ENCODE peak calls at places on chromosomes 6 and 20, in nine cellular contexts. R is upper lobe of right lung; J is neuronal stem cell; Y is upper lobe of left lung; B is GM23338; Q is effector memory CD4-positive, alpha-beta T cell; E is Karpas-422; Z is DND-41; W is IMR-90. V is an unnamed sample.

GRCh38 chr20:32452776-32453466 is 94.8 kb downstream of the ASXL1 start:
- DNase-seq in Z (no peak), W (no peak), Y (no peak), E (no peak), J (no peak), Q (no peak), B (no peak), R (peak), V (no peak)

GRCh38 chr20:35773154-35773751 is 1.4 kb downstream of the PHF20 start:
- DNase-seq in Y (no peak), W (peak), Q (peak), E (peak), J (no peak), B (peak), R (no peak), Z (peak), V (peak)

GRCh38 chr20:44601801-44602204 is 19.4 kb downstream of the PKIG start:
- DNase-seq in Z (no peak), J (no peak), E (no peak), Q (no peak), R (no peak), Y (no peak), B (no peak), W (peak), V (no peak)

GRCh38 chr6:140062042-140063041 is 687.9 kb upstream of the CITED2 start:
- DNase-seq in J (no peak), B (no peak), Z (no peak), Y (no peak), Q (no peak), E (no peak), W (peak), R (no peak), V (no peak)

GRCh38 chr6:28880894-28881780 is 42.6 kb downstream of the TRIM27 start:
- DNase-seq in Q (no peak), B (peak), E (peak), W (peak), J (peak), Y (no peak), Z (no peak), R (no peak), V (peak)

GRCh38 chr20:5654557-5654956 is 95.6 kb upstream of the SHLD1 start:
- DNase-seq in Q (no peak), E (no peak), R (no peak), Z (no peak), Y (no peak), J (no peak), B (no peak), W (peak), V (no peak)

GRCh38 chr6:34333858-34334257 is 58.6 kb downstream of the NUDT3 start:
- DNase-seq in E (no peak), J (no peak), Q (no peak), W (no peak), B (no peak), Y (no peak), R (no peak), Z (no peak), V (no peak)

GRCh38 chr6:137705166-137706064 is 161.6 kb upstream of the TNFAIP3 start:
- DNase-seq in Y (peak), Z (peak), E (peak), J (peak), Q (peak), R (peak), B (peak), W (peak), V (peak)

GRCh38 chr6:161369339-161369738 is 95.5 kb upstream of the AGPAT4 start:
- DNase-seq in J (no peak), W (peak), E (no peak), Z (no peak), B (peak), R (peak), Y (no peak), Q (no peak), V (no peak)

GRCh38 chr6:108560463-108561308 is at the start of gene FOXO3:
- DNase-seq in J (peak), Y (peak), Q (peak), Z (no peak), B (peak), R (peak), E (no peak), W (peak), V (peak)

GRCh38 chr6:84428300-84428907 is 201.0 kb upstream of the CEP162 start:
- DNase-seq in E (peak), Q (no peak), Y (no peak), B (peak), Z (peak), R (peak), J (peak), W (peak), V (no peak)

GRCh38 chr20:19308151-19308550 is 95.7 kb downstream of the SLC24A3 start:
- DNase-seq in J (no peak), Y (no peak), B (no peak), R (no peak), Z (no peak), E (no peak), W (no peak), Q (no peak), V (no peak)

GRCh38 chr20:7985916-7986315 is 33.6 kb downstream of the TMX4 start:
- DNase-seq in R (no peak), B (no peak), Y (no peak), Z (no peak), J (no peak), W (no peak), Q (no peak), E (no peak), V (no peak)

GRCh38 chr6:169780571-169781091 is 29.2 kb downstream of the ERMARD start:
- DNase-seq in J (no peak), Y (no peak), R (no peak), W (peak), B (no peak), Q (no peak), E (no peak), Z (no peak), V (no peak)

GRCh38 chr6:74073429-74073828 is 377.4 kb downstream of the CD109 start:
- DNase-seq in Z (no peak), Y (no peak), R (no peak), B (no peak), Q (no peak), W (peak), J (no peak), E (no peak), V (no peak)

GRCh38 chr6:110529355-110529754 is 52.9 kb upstream of the SLC22A16 start:
- DNase-seq in Q (no peak), R (no peak), W (peak), Z (no peak), E (no peak), J (no peak), Y (no peak), B (no peak), V (no peak)

GRCh38 chr20:23161244-23161875 is 75.2 kb upstream of the CD93 start:
- DNase-seq in E (peak), B (no peak), Z (no peak), R (no peak), Q (no peak), J (no peak), Y (peak), W (peak), V (no peak)

GRCh38 chr20:62652051-62652893 is 10.0 kb downstream of the SLCO4A1 start:
- DNase-seq in J (no peak), Y (peak), B (peak), Q (peak), W (peak), E (no peak), Z (no peak), R (peak), V (peak)

GRCh38 chr6:21759721-21760120 is 166.2 kb downstream of the SOX4 start:
- DNase-seq in J (no peak), E (no peak), Z (no peak), Y (no peak), R (no peak), W (no peak), Q (no peak), B (no peak), V (no peak)

GRCh38 chr6:163866192-163866591 is 451.7 kb downstream of the QKI start:
- DNase-seq in Y (peak), E (no peak), Q (no peak), Z (no peak), J (no peak), W (no peak), B (peak), R (no peak), V (no peak)

GRCh38 chr6:31652925-31653724 is 664 bp upstream of the BAG6 start:
- DNase-seq in Q (peak), E (peak), Z (peak), R (peak), Y (peak), B (peak), J (peak), W (no peak), V (peak)

GRCh38 chr6:95581073-95581472 is 3.7 kb downstream of the MANEA start:
- DNase-seq in Z (no peak), J (no peak), B (no peak), E (no peak), Q (no peak), R (no peak), Y (no peak), W (peak), V (no peak)

GRCh38 chr20:43722153-43722505 is 4.7 kb downstream of the GTSF1L start:
- DNase-seq in R (no peak), J (no peak), Y (no peak), W (no peak), Z (no peak), B (no peak), Q (no peak), E (no peak), V (peak)

GRCh38 chr20:18657575-18657974 is 69.7 kb downstream of the DTD1 start:
- DNase-seq in Q (no peak), W (peak), Y (no peak), J (no peak), E (no peak), Z (no peak), B (no peak), R (no peak), V (no peak)

GRCh38 chr6:30752164-30752927 is 8.0 kb upstream of the IER3 start:
- DNase-seq in W (peak), Y (peak), E (peak), R (peak), Z (no peak), J (no peak), Q (no peak), B (no peak), V (no peak)

GRCh38 chr6:20817806-20818320 is 283.6 kb downstream of the CDKAL1 start:
- DNase-seq in R (no peak), J (no peak), Q (no peak), Z (no peak), E (no peak), Y (no peak), W (peak), B (peak), V (no peak)

GRCh38 chr20:41017448-41018042 is 11.1 kb upstream of the TOP1 start:
- DNase-seq in Z (no peak), Y (no peak), J (no peak), E (no peak), B (no peak), R (no peak), Q (no peak), W (no peak), V (no peak)

GRCh38 chr20:22342410-22342809 is 242.0 kb downstream of the FOXA2 start:
- DNase-seq in J (no peak), Y (no peak), R (no peak), B (no peak), W (no peak), E (no peak), Z (no peak), Q (no peak), V (no peak)

GRCh38 chr6:116443105-116443504 is 18.1 kb upstream of the CALHM6 start:
- DNase-seq in J (no peak), W (no peak), Z (no peak), Q (no peak), R (no peak), E (no peak), B (no peak), Y (no peak), V (no peak)

GRCh38 chr6:3328145-3328544 is 69.4 kb downstream of the PSMG4 start:
- DNase-seq in R (no peak), Q (no peak), W (peak), J (no peak), Y (no peak), Z (no peak), E (no peak), B (no peak), V (no peak)

DNA sequence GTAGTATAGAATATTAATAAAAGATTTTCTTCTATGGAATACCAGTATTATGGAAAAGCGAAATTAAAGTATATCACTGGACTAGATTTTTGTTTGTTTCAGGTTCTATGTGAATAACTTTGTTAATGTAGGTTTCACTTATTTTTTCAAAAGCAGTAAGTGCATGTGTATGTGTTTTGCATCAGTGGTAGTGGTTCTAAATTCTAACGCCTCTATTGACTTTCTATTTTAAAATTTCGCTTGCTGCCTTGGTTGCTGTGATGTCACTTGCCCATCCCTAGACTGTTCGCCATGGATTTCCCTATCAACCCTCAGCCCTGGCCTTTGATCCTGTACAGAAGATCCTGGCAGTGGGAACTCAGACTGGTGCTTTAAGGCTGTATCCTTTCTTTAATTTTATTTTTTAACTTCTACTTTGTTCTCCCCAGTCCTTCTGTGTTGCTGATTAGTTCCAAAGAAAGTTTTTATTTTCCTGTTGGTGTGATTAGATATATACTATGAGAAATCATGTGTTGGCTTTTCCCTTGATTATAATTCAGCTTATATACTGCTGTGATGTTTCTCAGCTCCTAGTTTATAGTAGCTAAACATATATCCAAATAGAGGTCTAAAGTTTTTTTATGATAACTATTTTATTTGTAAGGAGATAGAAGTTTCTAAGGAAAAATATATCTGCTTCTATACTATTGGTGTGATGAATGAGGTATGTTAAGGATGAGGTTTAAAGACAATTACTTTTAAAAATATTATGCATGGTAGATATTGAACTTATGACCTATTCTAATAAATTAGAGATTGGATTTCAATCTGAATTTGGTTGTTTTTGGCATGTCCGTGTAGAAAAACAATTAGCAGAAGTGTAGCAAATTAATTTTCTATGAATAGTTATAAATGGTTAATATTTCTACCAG is 1.7 kb downstream of the STXBP5 start:
- DNase-seq in Q (no peak), R (no peak), E (no peak), Y (no peak), B (no peak), J (no peak), Z (no peak), W (peak), V (no peak)
- H3K27ac ChIP-seq in Q (no peak), R (no peak), E (peak), Y (peak), B (no peak), J (no peak), Z (no peak), W (peak), V (no peak)

GRCh38 chr6:134373282-134373922 is 55.5 kb upstream of the SGK1 start:
- DNase-seq in W (peak), E (peak), B (no peak), Y (no peak), R (no peak), Q (no peak), J (no peak), Z (no peak), V (no peak)
- H3K4me3 ChIP-seq in W (no peak), E (no peak), B (no peak), Y (no peak), R (peak), Q (no peak), J (no peak), Z (no peak), V (no peak)

GRCh38 chr20:50412499-50412898 is 97.7 kb upstream of the PTPN1 start:
- DNase-seq in Z (no peak), B (no peak), W (no peak), J (no peak), R (no peak), E (no peak), Y (no peak), Q (no peak), V (no peak)

GRCh38 chr20:50412069-50412468 is 98.1 kb upstream of the PTPN1 start:
- DNase-seq in J (no peak), Q (no peak), Y (no peak), Z (no peak), E (no peak), W (no peak), B (no peak), R (no peak), V (no peak)

GRCh38 chr20:50415031-50415515 is 95.1 kb upstream of the PTPN1 start:
- DNase-seq in R (peak), B (no peak), Z (no peak), Q (no peak), W (no peak), Y (no peak), J (no peak), E (no peak), V (no peak)

GRCh38 chr20:50415516-50416268 is 94.5 kb upstream of the PTPN1 start:
- DNase-seq in J (no peak), Z (no peak), R (peak), B (peak), Y (peak), W (peak), E (no peak), Q (no peak), V (no peak)

GRCh38 chr20:50413088-50413500 is 97.1 kb upstream of the PTPN1 start:
- DNase-seq in Q (no peak), W (no peak), B (peak), R (no peak), E (no peak), Y (no peak), J (no peak), Z (no peak), V (no peak)
- H3K27ac ChIP-seq in Q (no peak), W (no peak), B (no peak), R (peak), E (no peak), Y (peak), J (no peak), Z (no peak), V (no peak)

GRCh38 chr6:151440930-151441329 is 11.0 kb downstream of the RMND1 start:
- DNase-seq in Q (no peak), Z (no peak), J (no peak), R (no peak), B (no peak), Y (no peak), W (peak), E (peak), V (no peak)

GRCh38 chr6:151443449-151443848 is 8.5 kb downstream of the RMND1 start:
- DNase-seq in Z (no peak), R (no peak), W (no peak), Q (no peak), B (no peak), E (no peak), Y (no peak), J (no peak), V (no peak)

GRCh38 chr6:151441390-151442166 is 10.3 kb downstream of the RMND1 start:
- DNase-seq in Z (no peak), Q (no peak), E (no peak), W (no peak), B (no peak), R (no peak), J (no peak), Y (no peak), V (no peak)

GRCh38 chr6:151442359-151442758 is 9.6 kb downstream of the RMND1 start:
- DNase-seq in Z (no peak), Q (no peak), E (no peak), Y (no peak), B (no peak), J (no peak), R (no peak), W (no peak), V (no peak)

DNA sequence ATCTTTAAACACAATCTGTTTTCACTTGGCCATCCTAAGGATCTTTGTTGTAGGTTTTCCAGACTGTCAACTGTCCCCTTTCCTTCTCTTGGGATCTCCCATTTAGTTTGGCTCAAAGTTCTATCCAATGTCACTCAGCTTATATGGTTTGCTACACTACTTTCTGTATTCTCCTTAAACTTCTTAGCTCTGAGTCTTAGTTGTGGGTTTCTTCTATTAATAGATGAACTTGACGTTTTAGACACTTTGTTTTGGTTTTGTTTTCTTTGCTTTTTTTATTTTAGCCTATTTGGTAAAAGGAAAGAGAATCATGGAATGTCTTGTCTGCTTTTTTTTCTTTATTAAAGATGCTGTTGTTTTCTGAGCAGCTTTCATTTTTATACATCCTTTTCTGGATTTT is 11.4 kb downstream of the RMND1 start:
- DNase-seq in Y (no peak), B (no peak), J (no peak), Z (no peak), E (no peak), Q (no peak), W (no peak), R (no peak), V (no peak)
- H3K4me3 ChIP-seq in Y (no peak), B (no peak), J (no peak), Z (no peak), E (no peak), Q (no peak), W (no peak), R (no peak), V (no peak)

GRCh38 chr6:37092851-37093727 is 76.9 kb upstream of the PIM1 start:
- DNase-seq in Z (no peak), B (no peak), W (no peak), J (no peak), E (no peak), Y (no peak), Q (no peak), R (no peak), V (no peak)
- H3K27ac ChIP-seq in Z (no peak), B (no peak), W (no peak), J (no peak), E (no peak), Y (no peak), Q (no peak), R (no peak), V (no peak)